ENCODE peak calls at places on chromosome 22, in ten cellular contexts. M, R, A, P, D, B, Z, I, H and V are unnamed samples.

GRCh38 chr22:29056472-29056871 is 5.2 kb downstream of the C22orf31 start:
- DNase-seq in M (no peak), R (no peak), A (no peak), P (no peak), D (no peak), B (no peak), Z (no peak), I (no peak), H (no peak), V (no peak)

GRCh38 chr22:41524809-41525449 is 19.3 kb downstream of the POLR3H start:
- DNase-seq in M (no peak), R (no peak), A (peak), P (no peak), D (no peak), B (no peak), Z (peak), I (no peak), H (no peak), V (no peak)

GRCh38 chr22:45007247-45007945 is 2.4 kb downstream of the PHF21B start:
- DNase-seq in M (no peak), R (peak), A (peak), P (no peak), D (no peak), B (no peak), Z (peak), I (peak), H (no peak), V (peak)

GRCh38 chr22:33787645-33788456 is 132.4 kb downstream of the LARGE1 start:
- DNase-seq in M (no peak), R (no peak), A (peak), P (no peak), D (no peak), B (no peak), Z (no peak), I (no peak), H (no peak), V (no peak)

GRCh38 chr22:20236052-20236717 is 31.9 kb downstream of the RTN4R start:
- DNase-seq in M (no peak), R (no peak), A (no peak), P (no peak), D (no peak), B (no peak), Z (no peak), I (no peak), H (no peak), V (no peak)

GRCh38 chr22:44090571-44090905 is 66.4 kb downstream of the PARVB start:
- DNase-seq in M (no peak), R (no peak), A (no peak), P (no peak), D (no peak), B (no peak), Z (no peak), I (no peak), H (no peak), V (no peak)

GRCh38 chr22:48535868-48536690 is 1291.6 kb downstream of the BRD1 start:
- DNase-seq in M (no peak), R (no peak), A (no peak), P (no peak), D (no peak), B (no peak), Z (no peak), I (no peak), H (no peak), V (no peak)

GRCh38 chr22:30861131-30861530 is 107.4 kb downstream of the MORC2 start:
- DNase-seq in M (no peak), R (no peak), A (no peak), P (no peak), D (no peak), B (peak), Z (no peak), I (no peak), H (no peak), V (no peak)

GRCh38 chr22:26848244-26848920 is 191.0 kb downstream of the MIAT start:
- DNase-seq in M (no peak), R (no peak), A (no peak), P (no peak), D (no peak), B (no peak), Z (no peak), I (no peak), H (no peak), V (no peak)

GRCh38 chr22:28112548-28113043 is 193.5 kb upstream of the PITPNB start:
- DNase-seq in M (no peak), R (no peak), A (no peak), P (no peak), D (peak), B (no peak), Z (no peak), I (no peak), H (no peak), V (no peak)

GRCh38 chr22:43862882-43863202 is 529 bp upstream of the SULT4A1 start:
- DNase-seq in M (no peak), R (no peak), A (no peak), P (no peak), D (no peak), B (no peak), Z (no peak), I (no peak), H (no peak), V (no peak)

GRCh38 chr22:19879996-19880785 is 25.5 kb upstream of the GNB1L start:
- DNase-seq in M (no peak), R (no peak), A (no peak), P (no peak), D (no peak), B (no peak), Z (peak), I (peak), H (no peak), V (no peak)

GRCh38 chr22:49613871-49614270 is 213.8 kb downstream of the BRD1 start:
- DNase-seq in M (no peak), R (no peak), A (no peak), P (no peak), D (no peak), B (no peak), Z (no peak), I (peak), H (no peak), V (no peak)

GRCh38 chr22:20281891-20282290 is 13.8 kb upstream of the RTN4R start:
- DNase-seq in M (no peak), R (no peak), A (no peak), P (no peak), D (no peak), B (no peak), Z (no peak), I (no peak), H (no peak), V (no peak)

GRCh38 chr22:20509344-20510047 is 2.1 kb downstream of the MED15 start:
- DNase-seq in M (peak), R (no peak), A (no peak), P (peak), D (peak), B (no peak), Z (peak), I (peak), H (peak), V (no peak)

GRCh38 chr22:33544707-33545106 is 375.6 kb downstream of the LARGE1 start:
- DNase-seq in M (no peak), R (no peak), A (no peak), P (no peak), D (no peak), B (no peak), Z (no peak), I (no peak), H (no peak), V (no peak)

GRCh38 chr22:32355760-32356159 is 1.9 kb upstream of the RFPL3 start:
- DNase-seq in M (no peak), R (no peak), A (no peak), P (no peak), D (peak), B (no peak), Z (peak), I (peak), H (no peak), V (no peak)

GRCh38 chr22:44628273-44628672 is 73.7 kb upstream of the PRR5 start:
- DNase-seq in M (no peak), R (no peak), A (no peak), P (no peak), D (no peak), B (no peak), Z (no peak), I (no peak), H (no peak), V (no peak)

GRCh38 chr22:34885852-34886251 is 180.1 kb upstream of the ISX start:
- DNase-seq in M (no peak), R (no peak), A (no peak), P (no peak), D (peak), B (no peak), Z (no peak), I (no peak), H (no peak), V (no peak)

GRCh38 chr22:31296258-31296657 is 4.0 kb upstream of the PIK3IP1 start:
- DNase-seq in M (no peak), R (no peak), A (no peak), P (no peak), D (peak), B (no peak), Z (no peak), I (no peak), H (no peak), V (no peak)

GRCh38 chr22:43974028-43974545 is 18.8 kb downstream of the SAMM50 start:
- DNase-seq in M (no peak), R (no peak), A (no peak), P (no peak), D (no peak), B (no peak), Z (no peak), I (no peak), H (no peak), V (no peak)

GRCh38 chr22:27987557-27987956 is 68.5 kb upstream of the PITPNB start:
- DNase-seq in M (peak), R (no peak), A (no peak), P (no peak), D (no peak), B (no peak), Z (peak), I (no peak), H (no peak), V (no peak)

GRCh38 chr22:50503475-50504145 is 3.9 kb downstream of the LMF2 start:
- DNase-seq in M (no peak), R (no peak), A (no peak), P (no peak), D (no peak), B (no peak), Z (peak), I (peak), H (no peak), V (no peak)

GRCh38 chr22:42692239-42693054 is 28.2 kb downstream of the A4GALT start:
- DNase-seq in M (no peak), R (no peak), A (peak), P (no peak), D (no peak), B (no peak), Z (peak), I (no peak), H (no peak), V (no peak)
- TF ChIP-seq CTCF in M (no peak), R (no peak), A (no peak), P (no peak), D (no peak), B (no peak), Z (no peak), I (no peak), H (no peak), V (no peak)

GRCh38 chr22:18067121-18067520 is 10.7 kb upstream of the PEX26 start:
- DNase-seq in M (no peak), R (no peak), A (no peak), P (no peak), D (no peak), B (no peak), Z (no peak), I (no peak), H (no peak), V (no peak)
- TF ChIP-seq CTCF in M (no peak), R (no peak), A (no peak), P (no peak), D (no peak), B (no peak), Z (no peak), I (no peak), H (no peak), V (no peak)

GRCh38 chr22:24437820-24438328 is 10.5 kb downstream of the ADORA2A start:
- DNase-seq in M (no peak), R (no peak), A (peak), P (no peak), D (peak), B (no peak), Z (peak), I (no peak), H (no peak), V (no peak)
- TF ChIP-seq CTCF in M (peak), R (no peak), A (peak), P (no peak), D (peak), B (no peak), Z (no peak), I (no peak), H (no peak), V (no peak)

GRCh38 chr22:46835288-46835687 is 72.8 kb downstream of the TBC1D22A start:
- DNase-seq in M (no peak), R (no peak), A (no peak), P (no peak), D (no peak), B (no peak), Z (no peak), I (no peak), H (no peak), V (no peak)

GRCh38 chr22:46835693-46836092 is 73.2 kb downstream of the TBC1D22A start:
- DNase-seq in M (no peak), R (no peak), A (no peak), P (no peak), D (no peak), B (no peak), Z (no peak), I (no peak), H (no peak), V (no peak)

GRCh38 chr22:46830841-46831240 is 68.4 kb downstream of the TBC1D22A start:
- DNase-seq in M (no peak), R (no peak), A (no peak), P (no peak), D (no peak), B (no peak), Z (no peak), I (no peak), H (no peak), V (no peak)

GRCh38 chr22:46830001-46830715 is 67.7 kb downstream of the TBC1D22A start:
- DNase-seq in M (no peak), R (no peak), A (no peak), P (no peak), D (peak), B (no peak), Z (no peak), I (peak), H (peak), V (no peak)

DNA sequence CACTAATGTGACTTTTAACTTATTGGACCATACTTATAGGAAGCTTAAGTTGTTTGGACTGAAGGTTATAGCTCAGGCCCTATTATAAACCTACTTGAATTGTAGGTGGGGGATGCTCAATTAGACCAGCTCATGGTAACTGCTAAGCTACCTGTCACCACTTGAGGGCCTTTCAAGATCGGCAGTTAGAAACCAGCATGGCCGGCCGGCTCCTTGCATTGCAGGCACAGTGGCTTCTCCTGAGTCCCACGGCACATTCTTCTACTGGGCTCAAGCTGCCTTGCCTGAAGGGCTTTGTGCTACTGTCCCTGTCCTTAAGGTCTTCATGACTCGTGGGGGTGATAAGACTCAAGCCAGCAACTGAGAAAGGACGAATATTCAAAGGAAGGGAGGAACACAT is 70.8 kb downstream of the TBC1D22A start:
- DNase-seq in M (no peak), R (no peak), A (no peak), P (no peak), D (peak), B (no peak), Z (no peak), I (no peak), H (no peak), V (no peak)
- TF ChIP-seq CTCF in M (peak), R (peak), A (no peak), P (no peak), D (peak), B (no peak), Z (no peak), I (peak), H (no peak), V (peak)

GRCh38 chr22:38494939-38495338 is 11.2 kb downstream of the DDX17 start:
- DNase-seq in M (no peak), R (no peak), A (no peak), P (no peak), D (no peak), B (no peak), Z (no peak), I (no peak), H (no peak), V (no peak)
- TF ChIP-seq CTCF in M (peak), R (no peak), A (no peak), P (no peak), D (no peak), B (no peak), Z (no peak), I (no peak), H (no peak), V (peak)

GRCh38 chr22:21585389-21585788 is 17.9 kb downstream of the UBE2L3 start:
- DNase-seq in M (no peak), R (no peak), A (no peak), P (no peak), D (no peak), B (no peak), Z (no peak), I (no peak), H (no peak), V (no peak)

GRCh38 chr22:21582801-21583740 is 15.6 kb downstream of the UBE2L3 start:
- DNase-seq in M (no peak), R (no peak), A (no peak), P (no peak), D (no peak), B (no peak), Z (no peak), I (no peak), H (no peak), V (no peak)

GRCh38 chr22:21573750-21574494 is 6.4 kb downstream of the UBE2L3 start:
- DNase-seq in M (no peak), R (no peak), A (no peak), P (no peak), D (no peak), B (no peak), Z (no peak), I (no peak), H (no peak), V (no peak)

DNA sequence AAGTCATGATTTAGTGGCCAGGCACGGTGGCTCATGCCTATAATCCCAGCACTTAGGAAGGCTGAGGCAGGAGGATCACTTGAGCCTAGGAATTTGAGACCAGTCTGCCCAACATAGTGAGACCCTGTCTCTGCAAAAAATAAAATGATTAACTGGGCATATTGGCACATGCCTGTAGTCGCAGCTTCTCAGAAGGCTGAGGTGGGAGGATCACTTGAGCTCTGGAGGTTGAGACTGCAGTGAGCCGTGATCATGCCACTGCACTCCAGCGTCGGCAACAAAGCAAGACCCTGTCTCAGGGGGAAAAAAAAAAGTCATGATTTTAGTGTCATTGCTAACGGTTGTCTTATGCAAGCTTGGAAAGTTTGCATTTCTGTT is 11.9 kb downstream of the UBE2L3 start:
- DNase-seq in M (no peak), R (no peak), A (no peak), P (no peak), D (no peak), B (no peak), Z (no peak), I (no peak), H (no peak), V (no peak)
- TF ChIP-seq CTCF in M (no peak), R (no peak), A (no peak), P (no peak), D (no peak), B (no peak), Z (no peak), I (no peak), H (no peak), V (no peak)

GRCh38 chr22:39215430-39216142 is 29.2 kb downstream of the PDGFB start:
- DNase-seq in M (no peak), R (no peak), A (peak), P (no peak), D (no peak), B (no peak), Z (peak), I (peak), H (no peak), V (no peak)
- TF ChIP-seq CTCF in M (peak), R (peak), A (peak), P (no peak), D (peak), B (no peak), Z (peak), I (peak), H (no peak), V (peak)

GRCh38 chr22:36198936-36199616 is 2.5 kb downstream of the APOL4 start:
- DNase-seq in M (no peak), R (no peak), A (no peak), P (no peak), D (no peak), B (no peak), Z (no peak), I (no peak), H (no peak), V (no peak)
- TF ChIP-seq CTCF in M (no peak), R (no peak), A (no peak), P (no peak), D (peak), B (no peak), Z (no peak), I (no peak), H (no peak), V (no peak)

DNA sequence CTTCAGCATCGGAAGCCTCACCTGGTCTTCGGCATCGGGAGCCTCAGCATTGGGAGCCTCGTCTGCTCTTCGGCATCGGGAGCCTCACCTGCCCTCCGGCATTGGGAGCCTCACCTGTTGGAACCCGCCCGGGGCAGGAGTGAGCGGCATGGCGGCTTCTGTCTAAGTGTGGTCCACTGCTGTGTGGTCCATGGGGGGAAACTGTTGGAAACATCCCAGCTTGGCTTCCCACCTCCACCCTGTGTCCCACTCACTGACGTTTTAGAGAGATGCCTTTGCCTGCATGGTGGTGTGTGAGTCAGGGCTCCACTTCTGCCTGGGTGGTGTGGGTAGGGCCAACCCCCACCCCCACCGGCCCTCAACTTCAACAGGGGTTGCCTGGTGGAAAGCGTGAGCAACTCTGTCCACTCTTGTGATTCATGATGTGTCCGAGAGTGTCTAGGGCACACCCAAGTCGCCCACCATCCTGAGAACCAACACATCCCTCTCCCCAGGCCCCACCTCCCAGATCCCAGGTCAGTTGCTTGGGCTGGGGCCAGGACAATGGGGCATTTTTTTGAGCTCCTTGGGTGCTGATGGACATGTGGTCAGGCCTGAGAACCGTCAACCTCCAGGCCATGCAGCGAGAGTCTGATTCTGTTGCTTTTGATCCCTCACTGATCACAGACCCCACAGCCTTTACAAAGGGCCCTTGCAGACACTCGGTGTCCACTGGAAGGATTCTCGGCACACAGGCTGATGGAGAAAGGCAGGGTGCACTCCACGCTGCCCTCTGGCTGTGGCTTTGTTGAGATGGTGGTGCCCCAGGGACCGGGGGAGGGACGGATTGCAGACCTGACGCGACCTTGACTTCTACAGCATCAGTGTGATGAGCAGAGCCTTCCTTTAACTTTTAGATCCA is 406.7 kb downstream of the TBC1D22A start:
- DNase-seq in M (no peak), R (no peak), A (no peak), P (no peak), D (no peak), B (peak), Z (peak), I (peak), H (no peak), V (no peak)
- TF ChIP-seq CTCF in M (peak), R (peak), A (no peak), P (no peak), D (peak), B (no peak), Z (no peak), I (no peak), H (no peak), V (no peak)